ENCODE peak calls at places on chromosome 7, in four cellular contexts. I is PC-9, L is psoas muscle, N is mesendoderm. K is an unnamed sample. For H3K36me3, the result is how much of the 10 kb centered on the place peaks cover.

GRCh38 chr7:6015917-6016652 is 7.0 kb downstream of the AIMP2 start:
- DNase-seq in I (no peak), L (peak), N (peak), K (no peak)

GRCh38 chr7:157018328-157018996 is 8.0 kb upstream of the MNX1 start:
- DNase-seq in I (no peak), L (no peak), N (peak), K (no peak)

GRCh38 chr7:151248191-151249033 is at the start of gene SMARCD3:
- DNase-seq in I (no peak), L (peak), N (peak), K (peak)

GRCh38 chr7:29197916-29198315 is 3.3 kb downstream of the CHN2 start:
- DNase-seq in I (no peak), L (no peak), N (no peak), K (no peak)

GRCh38 chr7:11228515-11228914 is 254.8 kb downstream of the PHF14 start:
- DNase-seq in I (no peak), L (peak), N (no peak), K (no peak)

GRCh38 chr7:1689356-1689755 is 19.3 kb downstream of the ELFN1 start:
- DNase-seq in I (no peak), L (no peak), N (no peak), K (no peak)

GRCh38 chr7:33873981-33874750 is 31.2 kb upstream of the BMPER start:
- DNase-seq in I (peak), L (no peak), N (no peak), K (no peak)

GRCh38 chr7:40680657-40681056 is 545.9 kb downstream of the SUGCT start:
- DNase-seq in I (no peak), L (no peak), N (peak), K (no peak)

GRCh38 chr7:109462171-109462570 is 892.5 kb downstream of the DNAJB9 start:
- DNase-seq in I (no peak), L (no peak), N (no peak), K (no peak)

DNA sequence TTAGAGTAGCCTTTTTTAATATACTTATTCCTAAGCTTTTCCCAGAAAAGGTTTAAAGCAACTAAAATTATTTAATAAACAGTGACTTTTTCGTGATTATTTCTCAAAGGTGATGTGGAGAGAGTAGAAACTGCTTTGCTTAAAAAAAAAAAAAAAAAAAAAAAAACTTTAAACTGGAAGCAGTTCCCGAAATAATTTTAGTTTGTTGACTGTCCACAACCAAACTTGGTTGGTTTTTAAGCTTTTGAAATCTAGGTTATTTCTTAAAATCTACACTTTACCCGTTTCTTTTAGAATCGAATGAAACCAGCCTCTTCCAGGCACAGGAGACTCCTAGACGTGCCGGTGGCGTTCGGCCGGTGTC is 7.2 kb downstream of the SKAP2 start:
- DNase-seq in I (no peak), L (no peak), N (no peak), K (no peak)
- H3K4me3 ChIP-seq in I (no peak), L (peak), N (no peak), K (no peak)

GRCh38 chr7:134627109-134627774 is 19.4 kb upstream of the BPGM start:
- DNase-seq in I (no peak), L (no peak), N (no peak), K (no peak)

GRCh38 chr7:134619627-134620331 is 26.9 kb upstream of the BPGM start:
- DNase-seq in I (no peak), L (no peak), N (no peak), K (no peak)

GRCh38 chr7:134625571-134625970 is 21.1 kb upstream of the BPGM start:
- DNase-seq in I (no peak), L (no peak), N (no peak), K (no peak)

GRCh38 chr7:134622303-134622995 is 24.2 kb upstream of the BPGM start:
- DNase-seq in I (no peak), L (no peak), N (no peak), K (no peak)

DNA sequence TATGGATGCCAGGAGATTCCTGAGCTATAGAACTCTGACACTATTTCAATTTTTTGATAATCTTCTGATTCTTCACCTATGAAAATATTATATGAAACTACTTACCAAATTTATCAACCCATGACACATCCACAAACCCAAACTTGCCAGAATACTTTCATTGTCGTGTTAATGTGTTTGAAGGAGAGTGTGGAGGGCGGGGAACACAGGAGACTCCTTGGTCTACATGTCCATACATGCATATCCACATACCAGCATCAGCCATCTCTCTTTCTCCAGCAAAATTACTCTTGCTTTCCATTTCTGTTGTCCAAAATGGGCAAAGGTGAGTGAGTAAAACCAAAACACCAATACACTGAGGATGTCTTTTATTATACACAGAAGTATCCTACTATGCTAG is 23.5 kb upstream of the BPGM start:
- DNase-seq in I (no peak), L (no peak), N (no peak), K (no peak)
- H3K36me3 ChIP-seq in I (under half), L (under half), N (under half), K (under half)

GRCh38 chr7:22447759-22448158 is 52.2 kb downstream of the STEAP1B start:
- DNase-seq in I (no peak), L (no peak), N (no peak), K (no peak)

GRCh38 chr7:22454446-22454845 is 45.5 kb downstream of the STEAP1B start:
- DNase-seq in I (no peak), L (no peak), N (no peak), K (no peak)

GRCh38 chr7:22457471-22457870 is 42.5 kb downstream of the STEAP1B start:
- DNase-seq in I (no peak), L (no peak), N (no peak), K (no peak)

GRCh38 chr7:22453159-22453558 is 46.8 kb downstream of the STEAP1B start:
- DNase-seq in I (no peak), L (no peak), N (no peak), K (no peak)

GRCh38 chr7:22452142-22452763 is 47.7 kb downstream of the STEAP1B start:
- DNase-seq in I (no peak), L (peak), N (peak), K (peak)
- H3K4me3 ChIP-seq in I (no peak), L (peak), N (no peak), K (no peak)

GRCh38 chr7:76261329-76261728 is 41.1 kb upstream of the HSPB1 start:
- DNase-seq in I (no peak), L (no peak), N (no peak), K (no peak)
- H3K36me3 ChIP-seq in I (under half), L (under half), N (under half), K (under half)

DNA sequence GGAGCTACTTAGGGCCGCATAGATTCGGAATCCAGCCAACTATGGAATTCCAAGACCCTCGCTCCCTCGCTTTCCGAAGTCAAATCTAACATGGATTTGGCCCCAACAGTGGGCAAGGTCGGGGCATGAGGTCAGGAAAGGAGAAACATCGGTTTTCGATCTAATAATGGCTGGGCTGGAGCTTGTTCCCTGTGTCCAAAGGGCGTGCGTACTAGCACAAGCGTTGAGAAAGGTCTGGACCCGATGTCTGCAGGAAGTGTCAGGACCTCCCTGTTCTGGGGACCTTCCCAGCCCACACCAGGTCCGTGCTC is 5.0 kb downstream of the FEZF1 start:
- DNase-seq in I (no peak), L (no peak), N (peak), K (no peak)
- H3K4me3 ChIP-seq in I (no peak), L (peak), N (peak), K (no peak)

GRCh38 chr7:30562498-30562897 is 32.2 kb upstream of the GARS1 start:
- DNase-seq in I (no peak), L (no peak), N (no peak), K (no peak)

GRCh38 chr7:30562909-30563308 is 31.8 kb upstream of the GARS1 start:
- DNase-seq in I (no peak), L (no peak), N (no peak), K (no peak)

GRCh38 chr7:30564243-30564892 is 30.3 kb upstream of the GARS1 start:
- DNase-seq in I (peak), L (peak), N (peak), K (peak)

GRCh38 chr7:30563326-30563942 is 31.2 kb upstream of the GARS1 start:
- DNase-seq in I (peak), L (no peak), N (no peak), K (no peak)

GRCh38 chr7:30566596-30566995 is 28.1 kb upstream of the GARS1 start:
- DNase-seq in I (no peak), L (no peak), N (no peak), K (no peak)
- H3K36me3 ChIP-seq in I (under half), L (under half), N (under half), K (under half)

K was measured in naive thymus-derived CD4-positive, alpha-beta T cell.